ENCODE peak calls at places on chromosomes 11 and 22, in nine cellular contexts. Y is SHP77 treated with DMSO at 0.1 percent for 48 hours; W is posterior cingulate gyrus; D is stimulated activated CD4-positive, alpha-beta T cell treated with anti-CD3 and anti-CD28 coated beads, Interleukin-2, amount 100 ng/mL, for 48 hours; R is DMS79 treated with DMSO at 0.1 percent for 48 hours; A is upper lobe of left lung; T is activated CD4-positive, alpha-beta T cell treated with anti-CD3 and anti-CD28 coated beads, Interleukin-2, amount 10 ng/mL, durations not matched to agents 7 days and 5 days; E is naive thymus-derived CD4-positive, alpha-beta T cell; K is NCI-H1417. J is an unnamed sample.

GRCh38 chr11:122717264-122717867 is 61.8 kb downstream of the UBASH3B start:
- DNase-seq in K (no peak), T (peak), R (no peak), W (no peak), D (no peak), Y (no peak), E (no peak), A (no peak), J (no peak)

GRCh38 chr11:72413914-72414628 is 20.3 kb downstream of the CLPB start:
- DNase-seq in W (peak), D (peak), E (peak), A (peak), Y (peak), R (peak), K (peak), T (peak), J (peak)

GRCh38 chr11:105458071-105458470 is 151.8 kb upstream of the GRIA4 start:
- DNase-seq in K (no peak), W (no peak), A (peak), D (no peak), E (no peak), R (no peak), T (no peak), Y (no peak), J (no peak)

GRCh38 chr11:704189-704798 is 1.7 kb upstream of the EPS8L2 start:
- DNase-seq in W (no peak), R (no peak), A (no peak), Y (no peak), E (no peak), T (no peak), D (no peak), K (no peak), J (no peak)

GRCh38 chr11:16043617-16044016 is 312.7 kb downstream of the SOX6 start:
- DNase-seq in W (no peak), D (no peak), T (no peak), Y (no peak), A (no peak), K (no peak), R (no peak), E (no peak), J (no peak)

GRCh38 chr11:27770576-27770975 is 70.3 kb upstream of the BDNF start:
- DNase-seq in D (no peak), A (no peak), Y (no peak), T (no peak), W (no peak), R (no peak), E (no peak), K (no peak), J (no peak)

GRCh38 chr11:111992456-111992855 is 32.8 kb upstream of the DLAT start:
- DNase-seq in A (no peak), W (no peak), E (no peak), D (no peak), K (no peak), R (no peak), Y (no peak), T (no peak), J (no peak)

GRCh38 chr22:46777609-46777970 is 15.1 kb downstream of the TBC1D22A start:
- DNase-seq in A (peak), W (peak), T (no peak), K (peak), E (peak), D (no peak), Y (no peak), R (peak), J (no peak)

GRCh38 chr11:91244921-91245320 is 979.7 kb upstream of the FAT3 start:
- DNase-seq in T (no peak), E (no peak), W (no peak), D (no peak), A (no peak), Y (no peak), K (no peak), R (no peak), J (no peak)

GRCh38 chr11:86438685-86439084 is 64.0 kb downstream of the CCDC81 start:
- DNase-seq in A (no peak), K (no peak), T (no peak), R (no peak), W (no peak), Y (no peak), D (no peak), E (no peak), J (no peak)

GRCh38 chr22:32685527-32685926 is 116.0 kb upstream of the TIMP3 start:
- DNase-seq in E (no peak), R (no peak), A (no peak), W (no peak), K (no peak), D (no peak), Y (no peak), T (no peak), J (no peak)

J was measured in NCI-H526.